ENCODE peak calls at places on chromosomes 11 and 22, in four cellular contexts. One of them, this sample, is unnamed.

GRCh38 chr11:134120921-134121526 is 52.2 kb downstream of the JAM3 start:
- DNase-seq in SK-N-SH: peak; percentile 61
- DNase-seq in K562: no peak
- DNase-seq in HepG2: no peak
- DNase-seq in this sample: no peak

GRCh38 chr11:78331711-78332110 is 85.9 kb downstream of the GAB2 start:
- DNase-seq in K562: no peak
- DNase-seq in SK-N-SH: no peak
- DNase-seq in HepG2: no peak
- DNase-seq in this sample: no peak

GRCh38 chr11:86148339-86148738 is 79.5 kb upstream of the PICALM start:
- DNase-seq in SK-N-SH: no peak
- DNase-seq in K562: no peak
- DNase-seq in HepG2: no peak
- DNase-seq in this sample: no peak

GRCh38 chr11:12765428-12765827 is 91.2 kb downstream of the TEAD1 start:
- DNase-seq in SK-N-SH: no peak
- DNase-seq in HepG2: no peak
- DNase-seq in K562: no peak
- DNase-seq in this sample: no peak

GRCh38 chr22:30159082-30159481 is 78.8 kb downstream of the HORMAD2 start:
- DNase-seq in K562: no peak
- DNase-seq in HepG2: no peak
- DNase-seq in SK-N-SH: no peak
- DNase-seq in this sample: no peak

GRCh38 chr22:20889904-20890303 is 27.3 kb upstream of the CRKL start:
- DNase-seq in SK-N-SH: no peak
- DNase-seq in HepG2: no peak
- DNase-seq in K562: peak; percentile 34
- DNase-seq in this sample: no peak

GRCh38 chr11:67441731-67442401 is 1.4 kb downstream of the CORO1B start:
- DNase-seq in SK-N-SH: no peak
- DNase-seq in K562: no peak
- DNase-seq in HepG2: no peak
- DNase-seq in this sample: no peak

GRCh38 chr11:57762235-57762866 is 749 bp downstream of the CTNND1 start:
- DNase-seq in SK-N-SH: peak; percentile 39
- DNase-seq in HepG2: no peak
- DNase-seq in K562: no peak
- DNase-seq in this sample: no peak

GRCh38 chr11:16911186-16911585 is 103.0 kb downstream of the PLEKHA7 start:
- DNase-seq in K562: no peak
- DNase-seq in SK-N-SH: no peak
- DNase-seq in HepG2: no peak
- DNase-seq in this sample: no peak

GRCh38 chr22:27241430-27242110 is 560.0 kb downstream of the MN1 start:
- DNase-seq in HepG2: no peak
- DNase-seq in K562: no peak
- DNase-seq in SK-N-SH: peak; percentile 74
- DNase-seq in this sample: no peak

GRCh38 chr11:72630104-72630852 is 43.9 kb downstream of the PDE2A start:
- DNase-seq in SK-N-SH: no peak
- DNase-seq in HepG2: no peak
- DNase-seq in K562: no peak
- DNase-seq in this sample: no peak

GRCh38 chr11:104637652-104638170 is 260.5 kb downstream of the CASP12 start:
- DNase-seq in K562: no peak
- DNase-seq in SK-N-SH: no peak
- DNase-seq in HepG2: no peak
- DNase-seq in this sample: no peak

GRCh38 chr22:24728790-24729637 is 45.5 kb downstream of the PIWIL3 start:
- DNase-seq in SK-N-SH: peak; percentile 41
- DNase-seq in HepG2: peak; percentile 92
- DNase-seq in K562: peak; percentile 82
- DNase-seq in this sample: no peak

GRCh38 chr11:106304274-106304673 is 226.8 kb downstream of the AASDHPPT start:
- DNase-seq in HepG2: no peak
- DNase-seq in SK-N-SH: no peak
- DNase-seq in K562: no peak
- DNase-seq in this sample: no peak

GRCh38 chr22:19982991-19983578 is 33.5 kb downstream of the ARVCF start:
- DNase-seq in K562: no peak
- DNase-seq in HepG2: no peak
- DNase-seq in SK-N-SH: no peak
- DNase-seq in this sample: no peak

GRCh38 chr11:93344855-93345333 is 14.4 kb downstream of the DEUP1 start:
- DNase-seq in K562: no peak
- DNase-seq in SK-N-SH: no peak
- DNase-seq in HepG2: peak; percentile 9
- DNase-seq in this sample: no peak

GRCh38 chr11:44539971-44540370 is 25.5 kb upstream of the CD82 start:
- DNase-seq in SK-N-SH: no peak
- DNase-seq in HepG2: no peak
- DNase-seq in K562: no peak
- DNase-seq in this sample: no peak

GRCh38 chr11:79273781-79274180 is 167.0 kb downstream of the TENM4 start:
- DNase-seq in K562: no peak
- DNase-seq in SK-N-SH: no peak
- DNase-seq in HepG2: no peak
- DNase-seq in this sample: no peak

GRCh38 chr11:1271927-1272326 is 37.5 kb downstream of the TOLLIP start:
- DNase-seq in SK-N-SH: no peak
- DNase-seq in K562: no peak
- DNase-seq in HepG2: no peak
- DNase-seq in this sample: no peak

GRCh38 chr11:1270476-1270875 is 39.0 kb downstream of the TOLLIP start:
- DNase-seq in K562: no peak
- DNase-seq in SK-N-SH: no peak
- DNase-seq in HepG2: no peak
- DNase-seq in this sample: no peak

GRCh38 chr11:1271406-1271805 is 38.0 kb downstream of the TOLLIP start:
- DNase-seq in SK-N-SH: no peak
- DNase-seq in HepG2: no peak
- DNase-seq in K562: no peak
- DNase-seq in this sample: no peak

GRCh38 chr11:1271002-1271401 is 38.4 kb downstream of the TOLLIP start:
- DNase-seq in SK-N-SH: no peak
- DNase-seq in HepG2: no peak
- DNase-seq in K562: peak; percentile 48
- DNase-seq in this sample: no peak

GRCh38 chr11:1269957-1270356 is 39.5 kb downstream of the TOLLIP start:
- DNase-seq in HepG2: no peak
- DNase-seq in K562: no peak
- DNase-seq in SK-N-SH: no peak
- DNase-seq in this sample: no peak
- TF ChIP-seq RFX5 in HepG2: no peak
- TF ChIP-seq RFX5 in K562: no peak
- TF ChIP-seq RFX5 in SK-N-SH: no peak
- TF ChIP-seq RFX5 in this sample: no peak

GRCh38 chr11:20259506-20259905 is 99.2 kb upstream of the DBX1 start:
- DNase-seq in HepG2: no peak
- DNase-seq in SK-N-SH: no peak
- DNase-seq in K562: no peak
- DNase-seq in this sample: no peak
- TF ChIP-seq NFIC in HepG2: no peak
- TF ChIP-seq NFIC in SK-N-SH: no peak
- TF ChIP-seq NFIC in K562: no peak
- TF ChIP-seq NFIC in this sample: no peak

DNA sequence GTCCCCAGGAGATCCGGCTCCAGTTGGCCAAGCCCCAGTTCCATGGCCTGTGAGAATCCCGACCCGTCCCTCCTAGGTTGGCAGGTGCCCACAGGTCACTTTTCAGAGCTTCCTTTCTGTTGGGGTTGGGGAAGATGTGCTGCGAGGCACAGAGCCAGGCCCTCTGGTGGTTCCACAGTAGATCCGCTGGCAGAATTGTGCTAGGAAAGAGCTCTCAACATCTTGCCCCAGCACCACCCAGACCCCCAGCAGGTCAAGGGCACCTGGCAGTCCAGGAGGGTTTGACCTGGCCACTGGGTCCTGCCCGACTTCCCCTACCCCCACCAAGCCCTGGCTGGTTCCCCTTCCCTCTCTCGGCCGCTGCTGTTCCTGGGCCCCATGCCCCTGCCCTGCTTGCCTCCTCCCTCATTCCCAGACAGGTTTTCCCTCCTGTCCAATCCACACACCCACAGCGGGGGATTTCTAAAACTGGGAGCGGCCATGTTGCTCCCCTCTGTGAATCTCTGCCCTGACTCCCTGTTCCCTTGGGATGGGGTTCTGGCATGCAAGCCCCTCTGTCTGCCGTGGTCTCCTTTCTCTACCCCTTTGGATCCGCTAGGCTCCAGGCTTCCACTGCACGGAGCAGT is 26.2 kb upstream of the GCAT start:
- DNase-seq in K562: no peak
- DNase-seq in HepG2: peak; percentile 42
- DNase-seq in SK-N-SH: no peak
- DNase-seq in this sample: no peak
- TF ChIP-seq RFX5 in K562: no peak
- TF ChIP-seq RFX5 in HepG2: no peak
- TF ChIP-seq RFX5 in SK-N-SH: no peak
- TF ChIP-seq RFX5 in this sample: no peak

GRCh38 chr11:128765104-128765503 is 71.2 kb downstream of the FLI1 start:
- DNase-seq in SK-N-SH: no peak
- DNase-seq in HepG2: no peak
- DNase-seq in K562: no peak
- DNase-seq in this sample: no peak

GRCh38 chr11:128763224-128763623 is 69.4 kb downstream of the FLI1 start:
- DNase-seq in HepG2: no peak
- DNase-seq in SK-N-SH: no peak
- DNase-seq in K562: no peak
- DNase-seq in this sample: no peak

GRCh38 chr11:128766687-128767086 is 72.8 kb downstream of the FLI1 start:
- DNase-seq in SK-N-SH: no peak
- DNase-seq in HepG2: no peak
- DNase-seq in K562: no peak
- DNase-seq in this sample: no peak

GRCh38 chr11:128765571-128766530 is 72.0 kb downstream of the FLI1 start:
- DNase-seq in SK-N-SH: peak; percentile 67
- DNase-seq in K562: no peak
- DNase-seq in HepG2: no peak
- DNase-seq in this sample: no peak

DNA sequence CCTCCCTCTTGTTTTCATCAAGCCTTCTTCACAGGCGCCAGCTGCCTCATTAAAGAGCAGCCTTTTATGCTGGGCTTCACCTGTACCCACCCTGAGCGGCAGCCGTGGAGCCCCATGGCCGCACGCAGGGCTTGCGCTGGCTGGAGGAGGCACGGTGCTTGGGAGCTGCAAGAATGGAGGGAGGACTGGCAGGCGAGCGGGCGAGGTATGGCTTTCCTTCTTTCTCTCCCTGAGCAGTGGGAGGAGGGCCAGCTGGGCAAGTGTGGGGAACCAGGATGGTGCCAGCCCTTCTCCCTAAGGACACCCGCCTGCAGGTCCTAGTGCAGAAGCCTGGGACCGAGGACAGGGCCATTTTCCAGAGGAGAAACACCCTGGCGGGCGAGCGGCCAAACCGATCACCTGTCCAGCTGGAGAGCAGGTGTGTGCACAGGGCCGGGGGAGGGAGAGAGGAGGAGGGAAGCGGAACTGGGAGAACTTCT is 70.8 kb downstream of the FLI1 start:
- DNase-seq in K562: no peak
- DNase-seq in SK-N-SH: no peak
- DNase-seq in HepG2: no peak
- DNase-seq in this sample: no peak
- TF ChIP-seq NFIC in K562: no peak
- TF ChIP-seq NFIC in SK-N-SH: no peak
- TF ChIP-seq NFIC in HepG2: no peak
- TF ChIP-seq NFIC in this sample: no peak

DNA sequence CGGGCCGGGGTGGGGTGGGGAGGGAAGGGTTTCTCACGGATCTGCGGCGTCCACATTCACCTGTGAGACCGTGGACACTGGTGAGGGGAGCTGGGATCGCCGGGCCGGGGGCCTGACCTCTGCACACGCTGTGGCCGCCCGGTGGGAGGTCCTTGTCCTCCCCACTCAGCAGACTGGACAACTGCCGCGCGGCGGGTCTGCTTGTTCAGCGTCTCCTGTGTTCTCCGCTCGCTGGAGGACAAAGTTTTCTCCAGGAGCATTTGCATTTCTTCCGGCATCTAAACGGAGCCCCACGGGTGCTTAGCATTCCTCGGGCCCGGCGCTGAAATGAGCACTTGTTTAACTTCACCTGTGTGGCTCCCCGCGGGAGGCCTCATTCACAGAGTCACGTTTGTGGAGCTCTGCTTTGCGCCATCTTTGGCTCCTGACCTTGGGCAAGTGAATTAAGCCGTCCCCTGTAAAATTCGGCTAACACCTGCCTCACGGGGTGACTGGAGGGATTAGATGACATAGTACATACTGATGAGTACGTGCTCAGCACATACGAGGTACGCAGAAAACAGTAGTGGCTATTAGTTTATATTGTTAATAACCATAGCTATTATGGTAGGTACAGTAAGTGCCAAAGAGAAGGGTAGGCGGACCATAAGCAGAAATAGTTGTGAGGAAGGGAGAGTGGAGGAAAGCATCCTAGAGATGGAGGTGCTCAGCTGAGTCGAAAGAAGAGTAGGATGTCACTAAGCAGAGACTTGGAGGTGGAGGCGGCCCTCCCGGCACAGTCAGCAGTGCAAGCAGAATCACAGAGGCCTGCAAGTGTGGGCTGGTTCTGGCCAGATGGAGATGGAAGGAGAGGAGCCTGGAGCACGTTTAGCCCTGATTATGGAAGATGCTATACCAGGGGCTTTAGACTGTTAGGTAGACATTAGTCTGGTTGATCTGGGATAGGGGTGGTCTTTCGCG is 885 bp downstream of the TRMU start:
- DNase-seq in SK-N-SH: peak; percentile 65
- DNase-seq in K562: peak; percentile 59
- DNase-seq in HepG2: peak; percentile 20
- DNase-seq in this sample: no peak
- TF ChIP-seq RFX5 in SK-N-SH: no peak
- TF ChIP-seq RFX5 in K562: no peak
- TF ChIP-seq RFX5 in HepG2: no peak
- TF ChIP-seq RFX5 in this sample: no peak

GRCh38 chr11:27158763-27159679 is 118.4 kb downstream of the BBOX1 start:
- DNase-seq in SK-N-SH: peak; percentile 62
- DNase-seq in HepG2: peak; percentile 69
- DNase-seq in K562: peak; percentile 44
- DNase-seq in this sample: no peak
- TF ChIP-seq NFIC in SK-N-SH: no peak
- TF ChIP-seq NFIC in HepG2: no peak
- TF ChIP-seq NFIC in K562: no peak
- TF ChIP-seq NFIC in this sample: no peak

GRCh38 chr11:96012086-96012824 is 88.3 kb upstream of the MTMR2 start:
- DNase-seq in K562: no peak
- DNase-seq in HepG2: peak; percentile 99
- DNase-seq in SK-N-SH: peak; percentile 59
- DNase-seq in this sample: peak; percentile 96
- TF ChIP-seq RFX5 in K562: no peak
- TF ChIP-seq RFX5 in HepG2: peak; percentile 65
- TF ChIP-seq RFX5 in SK-N-SH: no peak
- TF ChIP-seq RFX5 in this sample: peak; percentile 42